ENCODE peak calls at places on chromosomes 5 and 9, in ten cellular contexts. E, A, D, W, M, I, Q, C, Z and X are unnamed samples.

GRCh38 chr9:16542290-16542689 is 328.2 kb downstream of the BNC2 start:
- DNase-seq in E (no peak), I (no peak), C (no peak), D (no peak), Z (peak), Q (no peak), W (no peak), A (no peak), M (no peak), X (no peak)

GRCh38 chr9:73743826-73744225 is 592.2 kb downstream of the ANXA1 start:
- DNase-seq in M (no peak), W (no peak), Q (no peak), I (no peak), D (no peak), E (no peak), A (no peak), C (no peak), Z (no peak), X (no peak)

GRCh38 chr5:118791986-118792734 is 196.2 kb downstream of the DTWD2 start:
- DNase-seq in M (peak), A (peak), C (no peak), W (no peak), Q (peak), Z (peak), D (peak), I (peak), E (no peak), X (no peak)

GRCh38 chr9:124297553-124297905 is 39.8 kb downstream of the NEK6 start:
- DNase-seq in W (no peak), D (peak), Z (no peak), C (peak), E (peak), I (peak), Q (peak), A (peak), M (peak), X (no peak)

GRCh38 chr5:154430466-154430865 is 15.3 kb upstream of the SAP30L start:
- DNase-seq in C (no peak), Q (no peak), A (no peak), M (no peak), I (no peak), E (no peak), W (no peak), Z (no peak), D (no peak), X (no peak)

GRCh38 chr5:121366515-121366914 is 485.2 kb upstream of the FTMT start:
- DNase-seq in W (no peak), Z (no peak), D (peak), C (no peak), Q (no peak), M (no peak), I (no peak), A (peak), E (no peak), X (no peak)

GRCh38 chr5:149710575-149710974 is 19.5 kb upstream of the PPARGC1B start:
- DNase-seq in C (no peak), W (no peak), I (no peak), M (no peak), A (no peak), D (no peak), Q (no peak), Z (no peak), E (no peak), X (no peak)

GRCh38 chr5:9507974-9508373 is 37.9 kb downstream of the SEMA5A start:
- DNase-seq in I (no peak), C (no peak), W (no peak), A (peak), M (no peak), Z (no peak), D (no peak), Q (no peak), E (no peak), X (no peak)

GRCh38 chr5:72121753-72122445 is 14.6 kb downstream of the MAP1B start:
- DNase-seq in Q (no peak), A (no peak), Z (no peak), M (no peak), E (no peak), W (no peak), I (no peak), C (no peak), D (no peak), X (no peak)

GRCh38 chr5:66830636-66831035 is 234.4 kb downstream of the MAST4 start:
- DNase-seq in I (no peak), C (no peak), E (no peak), M (no peak), Q (no peak), D (no peak), Z (no peak), W (no peak), A (no peak), X (no peak)

GRCh38 chr5:59321631-59322030 is 571.9 kb downstream of the PDE4D start:
- DNase-seq in M (no peak), Q (no peak), W (no peak), E (no peak), D (no peak), A (no peak), C (no peak), Z (no peak), I (no peak), X (no peak)

GRCh38 chr5:115579747-115580173 is 22.5 kb downstream of the TICAM2 start:
- DNase-seq in Q (no peak), Z (peak), A (no peak), M (no peak), I (no peak), D (no peak), E (no peak), W (no peak), C (no peak), X (no peak)

GRCh38 chr5:60997721-60998120 is 52.7 kb downstream of the NDUFAF2 start:
- DNase-seq in D (no peak), C (no peak), Z (no peak), E (no peak), M (no peak), A (no peak), Q (no peak), I (no peak), W (no peak), X (no peak)

GRCh38 chr9:4796530-4796929 is 3.8 kb downstream of the RCL1 start:
- DNase-seq in M (no peak), C (no peak), Q (no peak), E (no peak), W (no peak), Z (no peak), I (no peak), D (no peak), A (no peak), X (no peak)
- TF ChIP-seq POLR2A in M (no peak), C (no peak), Q (no peak), E (no peak), W (no peak), Z (no peak), I (no peak), D (no peak), A (no peak), X (no peak)

DNA sequence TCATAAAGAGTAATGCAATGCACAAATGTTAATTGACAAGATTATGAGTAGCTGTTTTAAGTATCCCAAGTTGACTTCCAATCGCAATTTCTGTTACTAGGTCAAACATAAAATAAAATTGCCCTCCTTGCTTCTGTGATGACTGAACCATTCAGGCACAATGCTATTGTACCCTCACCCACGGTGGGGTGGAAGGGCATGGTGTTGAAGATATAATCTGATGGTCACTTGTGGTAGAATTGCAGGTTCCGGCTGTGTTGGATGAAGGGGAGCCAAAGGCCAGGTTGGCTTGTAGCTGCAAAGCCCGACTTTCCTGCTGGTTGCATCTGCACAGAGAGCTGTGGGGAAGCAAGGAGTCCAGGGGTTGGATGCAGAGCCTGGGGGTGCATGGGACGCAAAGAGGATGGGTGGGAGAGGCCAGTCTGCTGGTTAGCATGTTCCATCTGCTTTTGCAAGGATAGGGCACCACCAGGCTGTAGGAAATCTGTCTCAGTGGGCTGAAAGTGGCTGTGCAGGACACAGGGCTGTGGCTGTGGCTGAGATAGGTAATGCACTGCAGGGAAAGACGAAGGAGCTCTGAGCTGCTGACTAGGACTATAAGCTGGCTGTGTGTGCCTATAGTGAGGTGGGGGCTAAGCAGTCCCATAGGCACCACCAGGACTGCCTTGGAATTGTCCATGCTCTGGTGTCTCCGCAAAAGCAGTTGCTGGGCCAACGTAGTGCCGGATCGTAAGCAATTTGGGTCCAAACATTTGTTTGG is 31.5 kb upstream of the PUM3 start:
- DNase-seq in E (no peak), C (no peak), A (no peak), M (no peak), W (no peak), I (no peak), D (no peak), Q (no peak), Z (no peak), X (no peak)
- TF ChIP-seq POLR2A in E (no peak), C (no peak), A (no peak), M (no peak), W (no peak), I (no peak), D (no peak), Q (no peak), Z (no peak), X (no peak)

GRCh38 chr5:169710675-169711074 is 73.6 kb downstream of the DOCK2 start:
- DNase-seq in E (no peak), I (no peak), C (no peak), D (no peak), W (no peak), M (no peak), A (no peak), Q (no peak), Z (no peak), X (no peak)

GRCh38 chr5:169716287-169716686 is 79.2 kb downstream of the DOCK2 start:
- DNase-seq in A (peak), Q (no peak), C (no peak), E (no peak), I (no peak), M (no peak), W (no peak), D (no peak), Z (no peak), X (no peak)

GRCh38 chr5:169707714-169708113 is 70.6 kb downstream of the DOCK2 start:
- DNase-seq in D (no peak), A (no peak), W (no peak), Q (no peak), E (no peak), C (no peak), I (no peak), Z (no peak), M (no peak), X (no peak)

GRCh38 chr5:169711826-169712225 is 74.8 kb downstream of the DOCK2 start:
- DNase-seq in M (no peak), Z (no peak), Q (no peak), E (no peak), A (no peak), I (no peak), W (no peak), D (no peak), C (no peak), X (no peak)

GRCh38 chr5:169712428-169712827 is 75.4 kb downstream of the DOCK2 start:
- DNase-seq in Q (no peak), Z (no peak), W (no peak), A (peak), D (no peak), C (no peak), M (no peak), E (no peak), I (no peak), X (no peak)
- TF ChIP-seq POLR2A in Q (no peak), Z (no peak), W (no peak), A (no peak), D (no peak), C (no peak), M (no peak), E (no peak), I (no peak), X (no peak)

GRCh38 chr5:177396807-177397206 is 3.7 kb downstream of the PFN3 start:
- DNase-seq in Q (no peak), D (no peak), I (no peak), A (no peak), Z (no peak), M (no peak), W (no peak), E (no peak), C (no peak), X (no peak)

GRCh38 chr5:177403194-177403825 is 2.8 kb upstream of the PFN3 start:
- DNase-seq in A (peak), D (peak), I (no peak), E (peak), C (no peak), W (no peak), Q (peak), M (no peak), Z (no peak), X (no peak)

GRCh38 chr5:177397875-177398390 is 2.5 kb downstream of the PFN3 start:
- DNase-seq in E (no peak), A (no peak), C (no peak), W (no peak), D (no peak), I (no peak), Z (no peak), M (no peak), Q (no peak), X (no peak)

GRCh38 chr5:177402271-177403043 is 2.0 kb upstream of the PFN3 start:
- DNase-seq in M (peak), Z (no peak), I (peak), C (peak), A (peak), W (peak), Q (peak), E (peak), D (peak), X (no peak)

DNA sequence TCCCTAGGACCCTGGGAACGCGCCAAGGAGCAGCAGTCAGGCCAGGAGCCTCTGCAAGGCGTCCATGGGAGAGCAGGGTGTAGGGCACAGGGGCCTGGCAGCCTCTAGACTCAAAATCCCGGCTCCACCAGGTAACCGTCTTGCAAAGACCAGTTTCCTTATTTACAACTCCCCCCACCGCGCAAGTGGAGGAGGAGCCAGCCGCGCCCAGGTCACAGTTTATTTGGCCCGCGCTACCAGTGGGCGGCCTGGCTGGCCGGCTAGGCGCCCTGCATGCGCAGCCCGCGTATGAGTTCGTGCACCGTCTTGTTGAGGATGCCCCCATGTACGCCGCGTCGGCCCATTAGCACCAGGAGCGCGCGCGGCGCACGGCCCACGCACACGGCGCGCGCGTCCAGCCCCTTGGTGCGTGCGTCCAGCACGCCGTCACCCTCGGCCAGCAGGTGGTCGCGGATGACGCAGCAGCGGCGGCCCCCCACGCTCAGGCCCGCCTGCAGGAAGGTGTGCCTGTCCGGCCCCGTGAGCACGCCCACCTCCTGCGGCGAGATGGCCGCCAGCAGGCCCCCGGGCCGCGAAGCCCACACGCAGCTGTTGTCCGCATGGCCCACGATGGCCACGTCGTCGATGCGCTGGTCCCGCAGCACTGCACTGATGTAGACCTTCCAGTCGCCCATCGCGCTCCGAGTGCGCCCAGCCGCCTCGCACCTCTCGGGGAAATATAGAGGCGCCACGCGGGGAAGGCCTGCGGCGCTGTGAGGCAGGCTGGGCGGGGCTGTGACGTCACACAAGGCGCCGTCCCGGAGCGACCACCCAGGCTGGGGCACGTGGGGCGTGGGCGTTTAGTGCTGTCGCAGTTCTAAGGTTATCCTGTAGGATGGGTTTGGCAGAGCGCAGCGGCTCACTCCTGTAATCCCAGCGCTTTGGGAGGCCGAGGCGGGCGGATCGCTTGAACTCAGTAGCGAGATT is at the start of gene PFN3:
- DNase-seq in C (no peak), D (no peak), M (no peak), W (peak), A (peak), E (no peak), I (no peak), Z (no peak), Q (peak), X (no peak)
- TF ChIP-seq POLR2A in C (no peak), D (no peak), M (no peak), W (peak), A (no peak), E (no peak), I (no peak), Z (no peak), Q (no peak), X (no peak)

DNA sequence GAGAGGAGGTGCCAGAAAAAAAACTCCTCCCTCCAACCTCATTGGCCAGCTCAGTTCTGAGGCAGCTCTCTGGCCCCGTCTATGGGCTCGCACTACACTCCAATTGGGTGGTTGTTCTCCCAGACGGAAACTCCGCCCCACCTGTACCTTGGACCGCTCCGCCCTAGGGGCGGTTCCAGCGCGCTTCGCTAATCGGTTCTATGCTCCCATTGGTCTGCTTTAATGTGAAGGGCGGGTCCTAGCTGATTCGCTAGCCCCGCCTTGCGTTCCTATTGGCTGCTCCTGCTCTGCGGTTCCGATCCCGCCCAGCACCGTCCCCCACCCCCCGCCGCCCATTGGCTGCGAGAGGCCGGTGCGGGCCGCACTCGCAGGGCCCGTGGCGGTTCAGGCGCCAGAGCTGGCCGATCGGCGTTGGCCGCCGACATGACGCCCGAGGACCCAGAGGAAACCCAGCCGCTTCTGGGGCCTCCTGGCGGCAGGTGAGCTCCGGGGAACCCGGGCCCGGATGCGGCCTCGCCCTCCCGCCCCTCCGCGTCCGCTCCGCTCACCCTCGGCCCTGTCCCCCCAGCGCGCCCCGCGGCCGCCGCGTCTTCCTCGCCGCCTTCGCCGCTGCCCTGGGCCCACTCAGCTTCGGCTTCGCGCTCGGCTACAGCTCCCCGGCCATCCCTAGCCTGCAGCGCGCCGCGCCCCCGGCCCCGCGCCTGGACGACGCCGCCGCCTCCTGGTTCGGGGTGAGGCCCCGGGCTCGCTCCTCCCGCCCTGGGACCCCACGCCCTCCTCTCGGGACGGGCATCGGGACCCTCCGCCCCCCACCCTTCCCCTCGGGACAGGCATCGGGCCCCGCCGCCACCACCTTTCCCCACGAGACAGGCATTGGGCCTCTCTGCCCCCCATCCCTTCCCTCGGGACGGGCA is at the start of gene SLC2A8:
- DNase-seq in Z (peak), D (peak), W (peak), E (peak), Q (peak), A (peak), M (peak), I (peak), C (peak), X (peak)
- TF ChIP-seq POLR2A in Z (peak), D (peak), W (peak), E (peak), Q (no peak), A (peak), M (peak), I (peak), C (no peak), X (peak)

DNA sequence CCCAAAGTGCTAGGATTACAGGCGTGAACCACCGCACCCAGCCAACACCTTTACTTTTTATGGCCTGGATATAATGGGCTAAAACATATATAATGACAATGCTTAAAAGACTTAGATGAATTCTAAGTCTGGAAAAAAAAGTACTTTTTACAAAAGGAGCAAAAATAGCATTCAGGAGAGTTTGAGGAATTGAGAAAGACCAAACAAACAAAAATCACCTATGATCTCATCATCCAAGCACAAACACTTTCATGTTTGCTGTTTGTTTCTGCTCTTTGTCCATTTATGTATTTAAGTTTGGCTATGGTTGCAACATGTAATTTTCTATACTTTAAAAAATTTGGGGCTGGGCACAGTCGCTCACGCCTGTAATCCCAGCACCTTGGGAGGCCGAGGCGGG is 54.8 kb upstream of the RIC1 start:
- DNase-seq in W (no peak), A (no peak), M (no peak), Q (no peak), Z (no peak), I (no peak), D (no peak), C (no peak), E (no peak), X (no peak)
- TF ChIP-seq POLR2A in W (no peak), A (no peak), M (no peak), Q (no peak), Z (no peak), I (no peak), D (no peak), C (no peak), E (no peak), X (no peak)

DNA sequence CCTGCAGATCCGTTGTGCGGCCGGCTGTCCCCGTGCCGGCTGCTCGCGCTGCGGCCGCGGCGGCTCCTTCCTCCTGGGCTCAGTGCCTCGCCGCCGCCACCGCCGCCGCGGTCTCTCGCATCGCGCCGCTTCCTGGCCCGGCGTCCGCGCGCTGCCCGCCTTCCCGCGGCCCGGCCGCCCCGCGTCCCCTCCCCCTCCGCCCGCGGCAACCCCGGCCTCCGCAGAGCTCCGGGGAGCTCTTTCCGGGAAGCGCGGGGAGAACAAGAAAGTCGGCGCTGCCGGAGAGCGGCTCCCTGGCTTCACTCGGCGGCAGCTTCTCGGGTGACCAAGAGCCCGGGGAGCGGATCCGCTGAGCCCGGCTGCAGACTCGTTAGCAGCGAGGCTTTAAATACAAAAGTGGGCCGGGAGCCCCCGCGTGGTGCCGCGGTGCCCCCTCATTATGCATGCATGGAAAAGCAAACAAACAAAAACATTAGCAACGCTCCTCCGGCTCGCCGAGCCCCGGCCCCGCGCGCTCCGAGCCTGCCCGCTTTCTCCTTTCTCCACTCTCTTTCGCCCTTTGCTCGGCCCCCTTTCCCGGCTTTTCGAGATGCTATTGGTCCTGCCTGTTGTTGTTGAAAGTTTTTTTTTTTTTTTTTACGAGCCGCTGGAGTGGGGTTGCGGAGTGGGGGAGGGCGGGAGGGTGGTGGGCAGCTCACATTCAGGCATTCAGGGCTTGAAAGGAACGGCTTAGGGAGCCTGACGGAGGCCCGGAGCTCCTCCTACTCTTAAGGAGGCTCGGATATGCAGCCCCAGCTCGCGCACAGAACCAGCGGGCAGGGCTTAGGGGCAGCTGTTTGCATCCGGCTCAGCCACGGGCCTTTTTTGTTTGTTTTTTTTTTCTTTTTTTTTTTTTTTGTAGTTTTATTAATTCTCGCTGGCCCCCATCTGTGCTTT is at the start of gene GAS1:
- DNase-seq in I (peak), C (peak), Q (peak), A (peak), D (peak), Z (no peak), E (peak), W (peak), M (peak), X (peak)
- TF ChIP-seq POLR2A in I (peak), C (peak), Q (no peak), A (peak), D (no peak), Z (no peak), E (no peak), W (no peak), M (peak), X (peak)